ENCODE peak calls at places on chromosomes 6 and 20, in five cellular contexts. N, V, T, K and P are unnamed samples.

GRCh38 chr6:147285087-147285855 is 81.1 kb downstream of the STXBP5 start:
- DNase-seq in N (peak; percentile 65), K (no peak), V (no peak), T (peak; percentile 41), P (no peak)

GRCh38 chr20:9660236-9660868 is 146.0 kb downstream of the LAMP5 start:
- DNase-seq in T (peak; percentile 17), K (no peak), V (peak; percentile 82), N (peak; percentile 20), P (no peak)

GRCh38 chr6:157868835-157869234 is 45.8 kb downstream of the SNX9 start:
- DNase-seq in V (no peak), T (no peak), K (no peak), N (no peak), P (no peak)

GRCh38 chr6:21742238-21742660 is 148.7 kb downstream of the SOX4 start:
- DNase-seq in N (peak; percentile 98), K (no peak), V (no peak), T (peak; percentile 83), P (no peak)

GRCh38 chr6:105431226-105431625 is 28.3 kb upstream of the PREP start:
- DNase-seq in N (peak; percentile 68), K (no peak), T (peak; percentile 61), V (peak; percentile 48), P (no peak)

GRCh38 chr6:112990971-112991370 is 643.8 kb downstream of the RFPL4B start:
- DNase-seq in T (no peak), K (no peak), V (no peak), N (peak; percentile 44), P (no peak)

GRCh38 chr20:41174373-41174772 is 37.0 kb downstream of the PLCG1 start:
- DNase-seq in V (no peak), T (no peak), N (no peak), K (no peak), P (peak; percentile 3)

GRCh38 chr6:144149894-144150672 is at the start of gene STX11:
- DNase-seq in N (peak; percentile 29), K (peak; percentile 84), V (peak; percentile 86), T (peak; percentile 43), P (peak; percentile 51)

GRCh38 chr6:158865769-158866168 is 46.6 kb upstream of the EZR start:
- DNase-seq in V (no peak), K (no peak), N (no peak), T (no peak), P (no peak)

GRCh38 chr6:159259726-159260125 is 90.5 kb downstream of the FNDC1 start:
- DNase-seq in T (no peak), K (no peak), V (no peak), N (no peak), P (no peak)

GRCh38 chr20:21507275-21508229 is 6.3 kb downstream of the NKX2-2 start:
- DNase-seq in V (no peak), T (no peak), K (no peak), N (no peak), P (no peak)

GRCh38 chr6:88877893-88878292 is 85.5 kb downstream of the RNGTT start:
- DNase-seq in N (no peak), K (no peak), V (no peak), T (no peak), P (no peak)

GRCh38 chr6:14984454-14984853 is 261.4 kb upstream of the JARID2 start:
- DNase-seq in K (peak; percentile 50), V (no peak), N (peak; percentile 31), T (peak; percentile 9), P (peak; percentile 84)

GRCh38 chr20:32344835-32345506 is 13.2 kb upstream of the ASXL1 start:
- DNase-seq in T (no peak), K (no peak), N (no peak), V (peak; percentile 69), P (no peak)

GRCh38 chr6:41239467-41240159 is 11.5 kb downstream of the TREML4 start:
- DNase-seq in K (no peak), V (peak; percentile 76), N (no peak), T (no peak), P (no peak)

GRCh38 chr20:3622411-3622810 is 40.8 kb downstream of the GFRA4 start:
- DNase-seq in N (no peak), K (no peak), T (no peak), V (no peak), P (no peak)

GRCh38 chr6:123017313-123017712 is 21.3 kb downstream of the CLVS2 start:
- DNase-seq in T (no peak), K (no peak), V (no peak), N (no peak), P (no peak)

GRCh38 chr20:18989736-18990474 is 176.3 kb downstream of the SCP2D1 start:
- DNase-seq in V (no peak), K (no peak), T (no peak), N (no peak), P (no peak)

GRCh38 chr6:56841751-56842150 is 113.2 kb upstream of the BEND6 start:
- DNase-seq in N (no peak), K (no peak), V (no peak), T (no peak), P (no peak)
- H3K4me3 ChIP-seq in N (peak overlapping the region; percentile 36), K (peak overlapping the region; percentile 65), V (peak overlapping the region; percentile 91), T (peak overlapping the region; percentile 90), P (peak overlapping the region; percentile 73)

GRCh38 chr20:57272883-57273282 is 6.4 kb upstream of the BMP7 start:
- DNase-seq in K (no peak), N (no peak), V (peak; percentile 67), T (no peak), P (peak; percentile 30)
- TF ChIP-seq CTCF in K (no peak), N (no peak), V (no peak), T (no peak), P (no peak)

DNA sequence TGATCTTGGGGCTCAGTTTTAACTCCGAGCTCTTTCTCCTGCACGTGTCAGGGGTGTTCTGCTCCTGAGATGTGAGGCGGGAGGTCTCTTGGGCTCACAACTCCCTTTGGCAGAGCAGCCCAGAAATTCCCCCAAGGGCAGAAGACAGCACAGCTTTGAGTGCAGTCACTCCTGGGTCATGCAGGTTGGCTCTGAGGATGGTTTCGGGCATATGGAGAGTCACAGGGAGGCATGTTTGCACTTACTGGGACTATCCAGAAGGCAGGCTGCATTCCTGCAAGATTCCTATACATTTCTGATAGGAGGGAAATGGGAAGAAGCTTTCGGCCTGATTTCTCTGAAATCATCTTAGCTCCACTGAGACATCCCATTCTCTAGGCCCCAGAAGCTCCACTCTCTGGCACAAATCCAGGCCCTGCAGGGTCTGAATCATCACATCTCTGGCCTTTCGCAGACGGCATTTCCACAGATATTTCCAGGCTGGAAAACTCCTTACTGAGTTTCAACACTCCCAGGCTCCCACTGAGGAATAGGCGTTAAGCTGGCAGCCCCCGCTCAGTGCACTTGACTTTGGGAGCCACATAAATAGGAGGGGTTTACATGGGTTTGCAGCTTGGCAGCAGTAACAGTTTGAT is 39.8 kb downstream of the AGPAT4 start:
- DNase-seq in T (peak; percentile 6), N (peak; percentile 94), K (peak; percentile 76), V (no peak), P (no peak)
- H3K27ac ChIP-seq in T (peak overlapping the region; percentile 53), N (peak overlapping the region; percentile 24), K (no peak overlapping the region), V (no peak overlapping the region), P (no peak overlapping the region)

DNA sequence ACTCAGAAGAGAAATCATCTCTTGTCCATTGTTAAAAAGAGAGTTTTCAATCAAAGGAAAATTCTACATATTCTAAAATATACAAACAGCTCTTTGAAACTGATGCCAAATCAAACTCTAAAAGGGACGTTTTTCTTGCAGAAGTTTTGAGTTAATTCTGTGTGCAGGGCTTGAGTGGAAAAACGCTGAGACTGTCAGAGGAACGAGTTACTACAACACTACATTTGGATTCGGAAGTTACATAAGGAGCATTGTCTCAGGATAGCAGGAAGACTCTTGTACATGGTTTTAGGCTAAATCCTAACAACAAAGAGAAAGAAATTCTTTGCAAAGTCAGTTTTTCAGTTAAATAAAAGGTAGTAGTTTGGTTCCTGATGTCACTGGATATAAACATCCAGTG is 155.7 kb upstream of the SUPT3H start:
- DNase-seq in K (no peak), T (no peak), N (peak; percentile 31), V (no peak), P (no peak)
- H3K4me3 ChIP-seq in K (peak overlapping the region; percentile 32), T (no peak overlapping the region), N (peak overlapping the region; percentile 40), V (no peak overlapping the region), P (no peak overlapping the region)

DNA sequence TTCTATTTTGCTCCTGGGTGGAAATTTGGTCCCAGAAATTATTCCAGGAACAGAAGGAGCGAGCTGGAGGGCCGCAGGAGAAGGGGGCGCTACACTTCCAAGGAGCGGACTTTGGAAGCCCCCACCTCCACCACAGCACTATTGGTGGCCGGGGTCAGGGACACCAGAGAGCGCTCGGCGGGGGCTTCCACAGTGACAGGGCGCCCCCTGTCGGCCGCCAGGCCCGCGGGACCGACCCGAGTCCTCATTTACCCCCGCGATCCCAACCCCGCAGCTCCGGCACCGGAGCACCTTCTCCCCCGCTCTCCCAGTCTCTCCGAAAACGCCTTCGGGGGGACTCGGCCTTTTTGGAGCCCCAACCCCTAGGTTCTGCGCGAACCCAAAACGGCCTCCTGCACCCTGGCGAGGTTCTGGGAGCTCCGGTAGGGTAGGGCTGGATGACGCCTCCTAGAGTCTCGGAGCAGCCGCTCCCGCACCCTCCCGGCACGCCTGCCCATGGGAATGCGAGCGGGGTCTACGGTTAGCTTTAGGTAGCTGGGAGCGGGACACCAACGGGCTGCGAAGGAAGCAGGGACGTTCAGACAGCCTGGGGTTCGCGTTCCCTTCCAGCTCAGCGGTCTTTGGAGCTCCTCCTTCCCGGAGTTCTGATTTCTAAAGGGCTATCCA is 2.4 kb upstream of the FOXA2 start:
- DNase-seq in K (no peak), T (peak; percentile 71), V (peak; percentile 92), N (no peak), P (peak; percentile 12)
- TF ChIP-seq CTCF in K (peak; percentile 27), T (peak; percentile 98), V (peak; percentile 99), N (no peak), P (peak; percentile 63)

DNA sequence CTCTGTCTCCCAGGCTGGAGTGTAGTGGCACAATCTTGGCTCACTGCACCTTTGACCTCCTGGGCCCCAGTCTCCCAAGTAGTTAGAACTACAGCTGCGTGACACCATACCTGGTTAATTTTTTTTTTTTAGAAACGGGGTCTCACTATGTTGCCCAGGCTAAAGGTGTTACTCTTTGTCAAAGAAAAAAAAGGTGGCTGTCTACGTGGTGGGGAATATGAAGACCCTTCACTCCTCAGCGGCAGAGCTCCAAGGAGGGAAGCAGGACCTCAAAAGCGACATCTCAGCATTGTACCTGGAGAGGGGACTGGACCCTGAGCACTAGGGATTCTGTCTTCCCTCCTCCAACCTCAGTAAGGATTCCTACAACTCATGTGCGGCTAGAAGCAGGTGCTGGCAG is 16.4 kb upstream of the TBC1D22B start:
- DNase-seq in T (no peak), N (no peak), K (no peak), V (no peak), P (no peak)
- H3K27ac ChIP-seq in T (peak overlapping the region; percentile 93), N (peak overlapping the region; percentile 86), K (peak overlapping the region; percentile 87), V (no peak overlapping the region), P (no peak overlapping the region)